ENCODE peak calls at places on chromosomes 1 and 21, in five cellular contexts. One of them, this sample, is unnamed.

GRCh38 chr1:199685369-199685768 is 342.1 kb upstream of the NR5A2 start:
- DNase-seq in mesenchymal stem cell: peak; percentile 73
- DNase-seq in A549: no peak
- DNase-seq in lower lobe of right lung: no peak
- DNase-seq in psoas muscle: no peak
- DNase-seq in this sample: peak; percentile 19

GRCh38 chr1:228073870-228074545 is 8.5 kb upstream of the ARF1 start:
- DNase-seq in mesenchymal stem cell: no peak
- DNase-seq in psoas muscle: no peak
- DNase-seq in lower lobe of right lung: peak; percentile 52
- DNase-seq in A549: no peak
- DNase-seq in this sample: no peak

GRCh38 chr21:36419996-36420395 is 34.8 kb downstream of the CHAF1B start:
- DNase-seq in lower lobe of right lung: peak; percentile 83
- DNase-seq in psoas muscle: peak; percentile 84
- DNase-seq in A549: peak; percentile 84
- DNase-seq in mesenchymal stem cell: peak; percentile 92
- DNase-seq in this sample: peak; percentile 92

GRCh38 chr1:95668165-95668564 is 434.2 kb downstream of the RWDD3 start:
- DNase-seq in lower lobe of right lung: no peak
- DNase-seq in A549: no peak
- DNase-seq in psoas muscle: no peak
- DNase-seq in mesenchymal stem cell: no peak
- DNase-seq in this sample: no peak

GRCh38 chr1:20233866-20234265 is 47.5 kb upstream of the PLA2G2C start:
- DNase-seq in psoas muscle: no peak
- DNase-seq in lower lobe of right lung: no peak
- DNase-seq in A549: no peak
- DNase-seq in mesenchymal stem cell: no peak
- DNase-seq in this sample: no peak

GRCh38 chr1:20666804-20667203 is 5.6 kb upstream of the DDOST start:
- DNase-seq in lower lobe of right lung: no peak
- DNase-seq in A549: peak; percentile 46
- DNase-seq in mesenchymal stem cell: peak; percentile 24
- DNase-seq in psoas muscle: no peak
- DNase-seq in this sample: no peak

GRCh38 chr1:38064232-38064903 is 17.8 kb upstream of the POU3F1 start:
- DNase-seq in psoas muscle: no peak
- DNase-seq in lower lobe of right lung: no peak
- DNase-seq in A549: no peak
- DNase-seq in mesenchymal stem cell: peak; percentile 32
- DNase-seq in this sample: no peak

GRCh38 chr1:174656409-174657059 is 208.8 kb downstream of the GPR52 start:
- DNase-seq in lower lobe of right lung: no peak
- DNase-seq in mesenchymal stem cell: no peak
- DNase-seq in psoas muscle: no peak
- DNase-seq in A549: no peak
- DNase-seq in this sample: no peak

GRCh38 chr1:209199822-209200221 is 383.7 kb upstream of the CAMK1G start:
- DNase-seq in lower lobe of right lung: no peak
- DNase-seq in psoas muscle: no peak
- DNase-seq in mesenchymal stem cell: no peak
- DNase-seq in A549: no peak
- DNase-seq in this sample: peak; percentile 38

GRCh38 chr1:43577647-43578542 is 47.2 kb downstream of the PTPRF start:
- DNase-seq in lower lobe of right lung: no peak
- DNase-seq in mesenchymal stem cell: no peak
- DNase-seq in psoas muscle: no peak
- DNase-seq in A549: no peak
- DNase-seq in this sample: no peak

GRCh38 chr1:5982868-5983267 is 9.4 kb downstream of the NPHP4 start:
- DNase-seq in psoas muscle: no peak
- DNase-seq in mesenchymal stem cell: peak; percentile 53
- DNase-seq in lower lobe of right lung: no peak
- DNase-seq in A549: no peak
- DNase-seq in this sample: no peak

GRCh38 chr1:22406722-22407495 is 44.7 kb upstream of the ZBTB40 start:
- DNase-seq in A549: no peak
- DNase-seq in lower lobe of right lung: no peak
- DNase-seq in mesenchymal stem cell: no peak
- DNase-seq in psoas muscle: no peak
- DNase-seq in this sample: no peak

GRCh38 chr1:69919129-69919921 is 286.1 kb downstream of the LRRC40 start:
- DNase-seq in A549: no peak
- DNase-seq in lower lobe of right lung: no peak
- DNase-seq in psoas muscle: no peak
- DNase-seq in mesenchymal stem cell: no peak
- DNase-seq in this sample: no peak

GRCh38 chr1:234270103-234270502 is 103.2 kb upstream of the COA6 start:
- DNase-seq in psoas muscle: no peak
- DNase-seq in A549: no peak
- DNase-seq in mesenchymal stem cell: no peak
- DNase-seq in lower lobe of right lung: no peak
- DNase-seq in this sample: no peak

GRCh38 chr1:72557446-72558049 is 275.2 kb upstream of the NEGR1 start:
- DNase-seq in psoas muscle: no peak
- DNase-seq in A549: no peak
- DNase-seq in lower lobe of right lung: no peak
- DNase-seq in mesenchymal stem cell: peak; percentile 28
- DNase-seq in this sample: peak; percentile 28

GRCh38 chr21:39269620-39270019 is 43.8 kb downstream of the BRWD1 start:
- DNase-seq in psoas muscle: no peak
- DNase-seq in A549: no peak
- DNase-seq in lower lobe of right lung: no peak
- DNase-seq in mesenchymal stem cell: no peak
- DNase-seq in this sample: no peak

GRCh38 chr21:36849461-36849860 is 117.0 kb downstream of the HLCS start:
- DNase-seq in mesenchymal stem cell: no peak
- DNase-seq in psoas muscle: no peak
- DNase-seq in A549: no peak
- DNase-seq in lower lobe of right lung: no peak
- DNase-seq in this sample: no peak

GRCh38 chr1:112529301-112529700 is 20.5 kb downstream of the WNT2B start:
- DNase-seq in psoas muscle: no peak
- DNase-seq in A549: no peak
- DNase-seq in mesenchymal stem cell: no peak
- DNase-seq in lower lobe of right lung: no peak
- DNase-seq in this sample: no peak

GRCh38 chr1:10421637-10422036 is 8.6 kb upstream of the CENPS start:
- DNase-seq in A549: no peak
- DNase-seq in mesenchymal stem cell: no peak
- DNase-seq in psoas muscle: no peak
- DNase-seq in lower lobe of right lung: no peak
- DNase-seq in this sample: no peak

GRCh38 chr21:46423546-46424061 is 35.1 kb upstream of the DIP2A start:
- DNase-seq in A549: no peak
- DNase-seq in psoas muscle: no peak
- DNase-seq in mesenchymal stem cell: no peak
- DNase-seq in lower lobe of right lung: no peak
- DNase-seq in this sample: no peak

GRCh38 chr1:243716901-243717300 is 133.1 kb downstream of the AKT3 start:
- DNase-seq in lower lobe of right lung: no peak
- DNase-seq in psoas muscle: no peak
- DNase-seq in A549: no peak
- DNase-seq in mesenchymal stem cell: no peak
- DNase-seq in this sample: no peak

GRCh38 chr21:31354604-31355443 is 10.8 kb upstream of the TIAM1 start:
- DNase-seq in mesenchymal stem cell: peak; percentile 36
- DNase-seq in psoas muscle: peak; percentile 17
- DNase-seq in A549: peak; percentile 16
- DNase-seq in lower lobe of right lung: no peak
- DNase-seq in this sample: no peak
- H3K4me3 ChIP-seq in mesenchymal stem cell: no peak overlapping the region
- H3K4me3 ChIP-seq in psoas muscle: no peak overlapping the region
- H3K4me3 ChIP-seq in A549: no peak overlapping the region
- H3K4me3 ChIP-seq in lower lobe of right lung: no peak overlapping the region
- H3K4me3 ChIP-seq in this sample: no peak overlapping the region

GRCh38 chr1:207030522-207031009 is 2.0 kb downstream of the C1orf116 start:
- DNase-seq in A549: no peak
- DNase-seq in lower lobe of right lung: no peak
- DNase-seq in mesenchymal stem cell: no peak
- DNase-seq in psoas muscle: no peak
- DNase-seq in this sample: no peak
- H3K4me1 ChIP-seq in A549: peaks cover 96% of the 10 kb centered on the region
- H3K4me1 ChIP-seq in lower lobe of right lung: peaks cover 12% of the 10 kb centered on the region
- H3K4me1 ChIP-seq in mesenchymal stem cell: peaks cover 15% of the 10 kb centered on the region
- H3K4me1 ChIP-seq in psoas muscle: peaks cover 12% of the 10 kb centered on the region
- H3K4me1 ChIP-seq in this sample: peaks cover 45% of the 10 kb centered on the region

GRCh38 chr1:110872745-110873435 is at the start of gene CD53:
- DNase-seq in A549: no peak
- DNase-seq in mesenchymal stem cell: no peak
- DNase-seq in psoas muscle: no peak
- DNase-seq in lower lobe of right lung: no peak
- DNase-seq in this sample: no peak
- H3K4me3 ChIP-seq in A549: no peak within 1 kb of the TSS
- H3K4me3 ChIP-seq in mesenchymal stem cell: no peak within 1 kb of the TSS
- H3K4me3 ChIP-seq in psoas muscle: peak within 1 kb of the TSS; percentile 49
- H3K4me3 ChIP-seq in lower lobe of right lung: peak within 1 kb of the TSS; percentile 50
- H3K4me3 ChIP-seq in this sample: no peak within 1 kb of the TSS

GRCh38 chr1:100394286-100394685 is 42.0 kb downstream of the CDC14A start:
- DNase-seq in lower lobe of right lung: no peak
- DNase-seq in psoas muscle: no peak
- DNase-seq in mesenchymal stem cell: no peak
- DNase-seq in A549: no peak
- DNase-seq in this sample: no peak

GRCh38 chr1:100400332-100400933 is 48.1 kb downstream of the CDC14A start:
- DNase-seq in mesenchymal stem cell: peak; percentile 22
- DNase-seq in lower lobe of right lung: peak; percentile 59
- DNase-seq in A549: no peak
- DNase-seq in psoas muscle: no peak
- DNase-seq in this sample: no peak

GRCh38 chr1:100398648-100399047 is 46.3 kb downstream of the CDC14A start:
- DNase-seq in lower lobe of right lung: no peak
- DNase-seq in psoas muscle: no peak
- DNase-seq in mesenchymal stem cell: no peak
- DNase-seq in A549: no peak
- DNase-seq in this sample: no peak

GRCh38 chr1:100397681-100398080 is 45.4 kb downstream of the CDC14A start:
- DNase-seq in lower lobe of right lung: no peak
- DNase-seq in psoas muscle: no peak
- DNase-seq in A549: no peak
- DNase-seq in mesenchymal stem cell: no peak
- DNase-seq in this sample: no peak

GRCh38 chr1:100396651-100397050 is 44.3 kb downstream of the CDC14A start:
- DNase-seq in lower lobe of right lung: no peak
- DNase-seq in A549: no peak
- DNase-seq in mesenchymal stem cell: no peak
- DNase-seq in psoas muscle: no peak
- DNase-seq in this sample: no peak
- H3K4me1 ChIP-seq in lower lobe of right lung: peaks cover 27% of the 10 kb centered on the region
- H3K4me1 ChIP-seq in A549: no peaks in the 10 kb centered on the region
- H3K4me1 ChIP-seq in mesenchymal stem cell: no peaks in the 10 kb centered on the region
- H3K4me1 ChIP-seq in psoas muscle: peaks cover 5% of the 10 kb centered on the region
- H3K4me1 ChIP-seq in this sample: no peaks in the 10 kb centered on the region

GRCh38 chr1:154324241-154324640 is 1.1 kb upstream of the ATP8B2 start:
- DNase-seq in psoas muscle: no peak
- DNase-seq in A549: no peak
- DNase-seq in lower lobe of right lung: no peak
- DNase-seq in mesenchymal stem cell: no peak
- DNase-seq in this sample: no peak
- H3K4me3 ChIP-seq in psoas muscle: peak overlapping the region; percentile 64
- H3K4me3 ChIP-seq in A549: no peak overlapping the region
- H3K4me3 ChIP-seq in lower lobe of right lung: peak overlapping the region; percentile 74
- H3K4me3 ChIP-seq in mesenchymal stem cell: no peak overlapping the region
- H3K4me3 ChIP-seq in this sample: no peak overlapping the region

GRCh38 chr1:40742363-40743061 is 41.1 kb upstream of the KCNQ4 start:
- DNase-seq in psoas muscle: no peak
- DNase-seq in lower lobe of right lung: no peak
- DNase-seq in A549: no peak
- DNase-seq in mesenchymal stem cell: peak; percentile 27
- DNase-seq in this sample: no peak
- H3K4me1 ChIP-seq in psoas muscle: peaks cover 49% of the 10 kb centered on the region
- H3K4me1 ChIP-seq in lower lobe of right lung: peaks cover 30% of the 10 kb centered on the region
- H3K4me1 ChIP-seq in A549: peaks cover 18% of the 10 kb centered on the region
- H3K4me1 ChIP-seq in mesenchymal stem cell: no peaks in the 10 kb centered on the region
- H3K4me1 ChIP-seq in this sample: peaks cover 4% of the 10 kb centered on the region

GRCh38 chr1:201694615-201695335 is 134.2 kb upstream of the IPO9 start:
- DNase-seq in lower lobe of right lung: no peak
- DNase-seq in psoas muscle: no peak
- DNase-seq in mesenchymal stem cell: no peak
- DNase-seq in A549: no peak
- DNase-seq in this sample: no peak

GRCh38 chr1:201697174-201697573 is 131.8 kb upstream of the IPO9 start:
- DNase-seq in psoas muscle: no peak
- DNase-seq in mesenchymal stem cell: no peak
- DNase-seq in A549: no peak
- DNase-seq in lower lobe of right lung: no peak
- DNase-seq in this sample: no peak

GRCh38 chr1:201695607-201696006 is 133.3 kb upstream of the IPO9 start:
- DNase-seq in psoas muscle: no peak
- DNase-seq in lower lobe of right lung: no peak
- DNase-seq in A549: no peak
- DNase-seq in mesenchymal stem cell: no peak
- DNase-seq in this sample: no peak

GRCh38 chr1:201693887-201694614 is 134.9 kb upstream of the IPO9 start:
- DNase-seq in mesenchymal stem cell: no peak
- DNase-seq in A549: no peak
- DNase-seq in psoas muscle: no peak
- DNase-seq in lower lobe of right lung: no peak
- DNase-seq in this sample: no peak

GRCh38 chr1:201696217-201696761 is 132.7 kb upstream of the IPO9 start:
- DNase-seq in A549: no peak
- DNase-seq in psoas muscle: peak; percentile 93
- DNase-seq in mesenchymal stem cell: peak; percentile 79
- DNase-seq in lower lobe of right lung: no peak
- DNase-seq in this sample: peak; percentile 44
- H3K4me3 ChIP-seq in A549: no peak overlapping the region
- H3K4me3 ChIP-seq in psoas muscle: no peak overlapping the region
- H3K4me3 ChIP-seq in mesenchymal stem cell: no peak overlapping the region
- H3K4me3 ChIP-seq in lower lobe of right lung: no peak overlapping the region
- H3K4me3 ChIP-seq in this sample: no peak overlapping the region

GRCh38 chr1:164561461-164561860 is 2.5 kb downstream of the PBX1 start:
- DNase-seq in lower lobe of right lung: no peak
- DNase-seq in A549: no peak
- DNase-seq in psoas muscle: no peak
- DNase-seq in mesenchymal stem cell: no peak
- DNase-seq in this sample: no peak
- H3K4me1 ChIP-seq in lower lobe of right lung: peaks cover 17% of the 10 kb centered on the region
- H3K4me1 ChIP-seq in A549: peaks cover 38% of the 10 kb centered on the region
- H3K4me1 ChIP-seq in psoas muscle: peaks cover 28% of the 10 kb centered on the region
- H3K4me1 ChIP-seq in mesenchymal stem cell: no peaks in the 10 kb centered on the region
- H3K4me1 ChIP-seq in this sample: peaks cover 16% of the 10 kb centered on the region